ENCODE peak calls at places on chromosomes 12 and 14, in five cellular contexts. V, L, H, C and M are unnamed samples.

GRCh38 chr12:29148958-29149690 is at the start of gene FAR2:
- DNase-seq in L (peak), C (peak), H (no peak), V (peak), M (peak)

GRCh38 chr12:132009336-132009859 is 59.7 kb downstream of the EP400 start:
- DNase-seq in V (no peak), H (no peak), L (no peak), C (no peak), M (no peak)

GRCh38 chr14:96126339-96126770 is 78.3 kb upstream of the BDKRB2 start:
- DNase-seq in V (no peak), H (no peak), C (no peak), L (no peak), M (no peak)

GRCh38 chr12:47821346-47821706 is 1.6 kb upstream of the HDAC7 start:
- DNase-seq in V (no peak), C (no peak), H (no peak), L (no peak), M (no peak)

GRCh38 chr12:102385343-102385742 is 95.0 kb downstream of the IGF1 start:
- DNase-seq in L (no peak), H (no peak), V (no peak), C (no peak), M (no peak)

GRCh38 chr14:104432611-104433231 is 146.8 kb upstream of the C14orf180 start:
- DNase-seq in C (no peak), V (no peak), L (no peak), H (no peak), M (no peak)

GRCh38 chr12:129911437-129912049 is 7.7 kb upstream of the TMEM132D start:
- DNase-seq in H (peak), C (peak), V (peak), L (peak), M (no peak)

GRCh38 chr12:104737113-104737512 is 221.0 kb downstream of the SLC41A2 start:
- DNase-seq in H (no peak), L (no peak), C (no peak), V (no peak), M (no peak)

GRCh38 chr14:55707365-55707804 is 127.4 kb downstream of the KTN1 start:
- DNase-seq in V (no peak), C (no peak), H (peak), L (no peak), M (no peak)

GRCh38 chr14:71536015-71536535 is 396.2 kb upstream of the RGS6 start:
- DNase-seq in V (no peak), C (no peak), H (no peak), L (no peak), M (no peak)

GRCh38 chr14:59246566-59246965 is 58.1 kb downstream of the DAAM1 start:
- DNase-seq in C (no peak), V (no peak), H (no peak), L (no peak), M (no peak)

GRCh38 chr14:31880935-31881334 is 196.2 kb upstream of the ARHGAP5 start:
- DNase-seq in L (no peak), V (peak), H (peak), C (no peak), M (peak)